ENCODE peak calls at places on chromosomes 7 and 10, in nine cellular contexts. H is Karpas-422; O is colonic mucosa; G is heart left ventricle; Q is adipocyte; M is mucosa of descending colon; W is right atrium auricular region; V is CD4-positive, CD25-positive, alpha-beta regulatory T cell; B is mammary epithelial cell. X is an unnamed sample. For H3K9me3, the result is how much of the 10 kb centered on the place peaks cover.

GRCh38 chr10:113221756-113222168 is 271.7 kb downstream of the TCF7L2 start:
- DNase-seq in V (no peak), W (no peak), Q (peak), H (no peak), M (no peak), O (no peak), B (no peak), G (no peak), X (no peak)

GRCh38 chr10:63555330-63555729 is 34.1 kb downstream of the REEP3 start:
- DNase-seq in G (no peak), O (no peak), M (no peak), H (no peak), Q (no peak), W (no peak), B (no peak), V (no peak), X (no peak)

GRCh38 chr10:70094287-70094686 is 38.3 kb downstream of the AIFM2 start:
- DNase-seq in O (no peak), Q (no peak), B (no peak), M (no peak), G (no peak), W (no peak), V (no peak), H (no peak), X (no peak)

GRCh38 chr7:134701272-134701671 is 54.6 kb downstream of the BPGM start:
- DNase-seq in W (no peak), M (no peak), B (no peak), V (no peak), G (no peak), O (no peak), Q (peak), H (peak), X (no peak)

GRCh38 chr10:97270523-97271154 is 21.8 kb downstream of the ARHGAP19 start:
- DNase-seq in Q (peak), G (no peak), O (no peak), H (no peak), V (no peak), B (peak), M (no peak), W (no peak), X (no peak)

GRCh38 chr10:797179-797578 is 107.7 kb upstream of the DIP2C start:
- DNase-seq in Q (no peak), M (no peak), W (no peak), V (no peak), O (no peak), H (no peak), G (no peak), B (no peak), X (no peak)

GRCh38 chr7:150740053-150740452 is 2.8 kb downstream of the GIMAP5 start:
- DNase-seq in O (no peak), V (no peak), G (no peak), Q (no peak), H (no peak), B (peak), M (no peak), W (no peak), X (no peak)

GRCh38 chr10:103273026-103273425 is 3.9 kb upstream of the INA start:
- DNase-seq in W (no peak), G (no peak), Q (peak), V (no peak), M (no peak), B (peak), H (no peak), O (no peak), X (no peak)

GRCh38 chr10:90856261-90856660 is 1.6 kb downstream of the HTR7 start:
- DNase-seq in O (no peak), M (no peak), B (peak), V (no peak), W (no peak), G (no peak), Q (no peak), H (no peak), X (no peak)

GRCh38 chr7:33933611-33934281 is 28.4 kb downstream of the BMPER start:
- DNase-seq in G (no peak), V (no peak), W (no peak), Q (peak), B (peak), O (no peak), M (no peak), H (no peak), X (no peak)

GRCh38 chr10:75388082-75388481 is 13.5 kb downstream of the ZNF503 start:
- DNase-seq in W (no peak), H (no peak), Q (no peak), V (no peak), M (no peak), O (no peak), B (no peak), G (no peak), X (no peak)

GRCh38 chr10:19096674-19097073 is 48.1 kb downstream of the MALRD1 start:
- DNase-seq in W (no peak), Q (no peak), O (no peak), B (no peak), G (no peak), M (no peak), V (no peak), H (no peak), X (no peak)

GRCh38 chr10:80453715-80454525 is at the start of gene TSPAN14:
- DNase-seq in M (peak), O (peak), G (peak), B (peak), W (peak), V (peak), H (peak), Q (peak), X (peak)

GRCh38 chr7:33539198-33539597 is 366.1 kb upstream of the BMPER start:
- DNase-seq in B (no peak), H (no peak), G (no peak), V (no peak), Q (no peak), O (no peak), M (no peak), W (no peak), X (no peak)

GRCh38 chr7:43454936-43455518 is 127.9 kb upstream of the STK17A start:
- DNase-seq in H (peak), G (no peak), V (no peak), O (no peak), M (no peak), W (no peak), Q (peak), B (peak), X (no peak)

GRCh38 chr7:106485031-106485551 is 175.9 kb downstream of the CCDC71L start:
- DNase-seq in W (no peak), H (no peak), G (no peak), B (peak), Q (peak), O (no peak), M (no peak), V (no peak), X (no peak)

GRCh38 chr10:16856567-16856966 is 39.3 kb upstream of the RSU1 start:
- DNase-seq in H (no peak), G (no peak), O (no peak), W (no peak), Q (peak), M (no peak), V (no peak), B (peak), X (no peak)

GRCh38 chr10:5526691-5527331 is 2.0 kb downstream of the CALML3 start:
- DNase-seq in H (no peak), B (no peak), V (no peak), O (no peak), G (peak), W (no peak), M (no peak), Q (no peak), X (peak)

GRCh38 chr7:28956608-28957063 is 1.5 kb downstream of the TRIL start:
- DNase-seq in B (peak), Q (peak), W (no peak), O (peak), H (no peak), V (no peak), M (peak), G (peak), X (peak)

GRCh38 chr7:88357295-88357694 is 50.6 kb upstream of the STEAP4 start:
- DNase-seq in O (peak), B (peak), G (no peak), V (no peak), W (no peak), Q (no peak), M (no peak), H (no peak), X (no peak)

GRCh38 chr10:20892011-20892585 is 5.0 kb downstream of the NEBL start:
- DNase-seq in W (no peak), V (no peak), Q (no peak), M (no peak), G (peak), B (no peak), O (no peak), H (no peak), X (no peak)

GRCh38 chr10:125607689-125608290 is 75.2 kb downstream of the TEX36 start:
- DNase-seq in Q (no peak), G (no peak), B (no peak), H (no peak), M (no peak), V (no peak), O (no peak), W (peak), X (no peak)

GRCh38 chr7:80835251-80835650 is 83.6 kb downstream of the SEMA3C start:
- DNase-seq in H (no peak), B (no peak), V (no peak), G (no peak), O (no peak), W (no peak), M (no peak), Q (no peak), X (no peak)

GRCh38 chr10:124271671-124272070 is 147.1 kb downstream of the OAT start:
- DNase-seq in V (no peak), W (no peak), Q (no peak), H (no peak), M (no peak), O (no peak), B (no peak), G (no peak), X (no peak)

GRCh38 chr7:51647931-51648351 is 331.3 kb upstream of the COBL start:
- DNase-seq in M (no peak), Q (peak), B (no peak), O (peak), V (no peak), W (peak), G (no peak), H (no peak), X (peak)

GRCh38 chr10:63103971-63104409 is 29.1 kb upstream of the NRBF2 start:
- DNase-seq in Q (no peak), G (no peak), H (no peak), O (no peak), W (no peak), B (no peak), M (no peak), V (no peak), X (no peak)

GRCh38 chr10:131184503-131184902 is 127.0 kb downstream of the TCERG1L start:
- DNase-seq in W (no peak), V (no peak), M (no peak), H (no peak), G (no peak), Q (no peak), B (no peak), O (no peak), X (peak)

GRCh38 chr7:46626261-46627037 is 705.4 kb upstream of the IGFBP3 start:
- DNase-seq in O (no peak), W (no peak), V (no peak), B (no peak), Q (no peak), H (no peak), M (no peak), G (no peak), X (no peak)

GRCh38 chr7:770786-771185 is 43.7 kb upstream of the PRKAR1B start:
- DNase-seq in O (no peak), W (no peak), M (no peak), H (no peak), B (no peak), G (no peak), V (no peak), Q (no peak), X (no peak)

GRCh38 chr7:108330237-108330636 is 126.0 kb downstream of the NRCAM start:
- DNase-seq in M (no peak), Q (no peak), W (no peak), B (no peak), H (no peak), V (no peak), G (no peak), O (no peak), X (no peak)

GRCh38 chr7:80659120-80660055 is 20.9 kb downstream of the CD36 start:
- DNase-seq in H (peak), B (peak), V (no peak), O (no peak), G (no peak), M (no peak), Q (peak), W (no peak), X (no peak)

GRCh38 chr10:22245567-22245966 is 27.8 kb upstream of the EBLN1 start:
- DNase-seq in O (no peak), V (no peak), Q (no peak), B (no peak), H (no peak), G (no peak), W (no peak), M (no peak), X (no peak)

GRCh38 chr7:22843681-22844309 is 21.1 kb upstream of the TOMM7 start:
- DNase-seq in M (no peak), W (no peak), Q (no peak), G (no peak), V (no peak), H (no peak), B (no peak), O (no peak), X (no peak)

GRCh38 chr7:51275532-51275931 is 41.1 kb downstream of the COBL start:
- DNase-seq in O (no peak), B (no peak), M (no peak), H (no peak), G (no peak), V (no peak), Q (no peak), W (no peak), X (no peak)

GRCh38 chr7:108580298-108580697 is 10.6 kb downstream of the DNAJB9 start:
- DNase-seq in G (no peak), O (no peak), V (no peak), Q (no peak), M (no peak), H (no peak), B (no peak), W (no peak), X (no peak)

GRCh38 chr10:12471135-12471534 is 121.8 kb downstream of the CAMK1D start:
- DNase-seq in H (no peak), W (no peak), Q (no peak), O (peak), G (no peak), B (no peak), M (no peak), V (no peak), X (no peak)

GRCh38 chr10:474946-475345 is 214.5 kb downstream of the DIP2C start:
- DNase-seq in H (no peak), O (no peak), G (no peak), V (no peak), Q (no peak), M (no peak), B (no peak), W (peak), X (no peak)

GRCh38 chr7:66110861-66111260 is 3.8 kb upstream of the CRCP start:
- DNase-seq in V (no peak), B (peak), Q (peak), M (no peak), H (no peak), O (no peak), G (no peak), W (no peak), X (no peak)

GRCh38 chr7:83413425-83413824 is 235.5 kb downstream of the SEMA3E start:
- DNase-seq in Q (peak), B (peak), V (no peak), M (no peak), H (no peak), G (no peak), W (no peak), O (no peak), X (no peak)

GRCh38 chr7:137591444-137591843 is 247.9 kb upstream of the PTN start:
- DNase-seq in V (no peak), B (peak), O (no peak), M (no peak), Q (peak), G (no peak), W (no peak), H (no peak), X (no peak)

DNA sequence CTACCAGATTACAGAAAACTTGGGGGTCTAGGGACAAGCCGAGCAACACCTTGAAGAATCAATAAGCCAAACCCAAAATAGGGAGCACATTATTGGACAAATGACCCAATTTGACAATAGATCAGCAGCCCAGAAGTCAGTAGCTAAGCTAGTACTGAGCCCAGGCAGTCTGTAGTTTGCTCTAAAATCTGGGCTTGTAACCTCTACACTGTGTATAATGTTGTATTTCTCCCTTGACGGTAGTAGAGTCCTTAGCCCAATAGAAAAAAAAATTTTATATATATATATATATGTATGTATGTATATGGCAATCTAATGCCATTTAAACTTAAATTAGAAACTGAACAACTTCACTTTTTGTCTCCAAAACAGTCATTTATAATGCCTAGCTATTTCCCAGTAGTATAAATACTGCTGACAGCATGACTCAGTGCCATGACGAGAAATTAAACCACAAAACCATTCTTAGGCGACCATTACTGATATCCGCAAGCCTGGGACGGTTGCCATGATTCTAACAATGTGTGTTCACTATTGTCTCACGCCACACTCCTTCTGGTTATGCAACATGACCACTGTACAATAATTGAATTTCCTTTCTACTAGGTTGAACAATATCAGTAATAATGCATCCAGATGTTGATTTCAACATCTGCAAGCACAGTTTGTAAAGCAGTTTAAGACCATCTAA is 110.5 kb downstream of the IPMK start:
- DNase-seq in O (no peak), V (no peak), Q (peak), G (no peak), H (no peak), M (no peak), B (peak), W (no peak), X (no peak)
- H3K9me3 ChIP-seq in O (under half), V (under half), Q (under half), G (under half), H (under half), M (under half), B (under half), W (under half), X (under half)

GRCh38 chr10:133324198-133324792 is 12.4 kb downstream of the CALY start:
- DNase-seq in M (peak), W (no peak), B (no peak), G (no peak), Q (peak), V (peak), H (peak), O (peak), X (peak)

GRCh38 chr10:133325761-133326463 is 10.8 kb downstream of the CALY start:
- DNase-seq in B (no peak), Q (peak), O (no peak), W (no peak), G (no peak), H (no peak), V (no peak), M (peak), X (no peak)

GRCh38 chr10:133326745-133327650 is 9.7 kb downstream of the CALY start:
- DNase-seq in G (no peak), O (no peak), V (no peak), H (no peak), B (no peak), Q (no peak), W (no peak), M (no peak), X (no peak)

GRCh38 chr10:133324857-133325260 is 11.8 kb downstream of the CALY start:
- DNase-seq in W (no peak), O (no peak), Q (no peak), H (no peak), G (no peak), B (no peak), V (no peak), M (no peak), X (no peak)

GRCh38 chr10:133325392-133325760 is 11.3 kb downstream of the CALY start:
- DNase-seq in B (no peak), M (peak), H (no peak), G (no peak), V (no peak), W (no peak), O (no peak), Q (peak), X (no peak)
- H3K4me3 ChIP-seq in B (peak), M (no peak), H (no peak), G (peak), V (no peak), W (peak), O (peak), Q (peak), X (peak)

GRCh38 chr7:122885583-122886356 is 490 bp downstream of the CADPS2 start:
- DNase-seq in B (peak), W (peak), M (peak), Q (peak), G (peak), O (peak), V (no peak), H (no peak), X (peak)

GRCh38 chr7:122887198-122887597 is 938 bp upstream of the CADPS2 start:
- DNase-seq in M (peak), W (peak), O (peak), V (no peak), Q (peak), B (peak), H (no peak), G (peak), X (peak)

GRCh38 chr7:122887848-122888247 is 1.6 kb upstream of the CADPS2 start:
- DNase-seq in H (no peak), O (no peak), M (no peak), B (no peak), V (no peak), W (no peak), Q (no peak), G (no peak), X (no peak)

GRCh38 chr7:122886357-122887081 is at the start of gene CADPS2:
- DNase-seq in Q (peak), M (peak), G (peak), W (peak), H (no peak), V (no peak), O (peak), B (peak), X (peak)

GRCh38 chr7:122889116-122889515 is 2.9 kb upstream of the CADPS2 start:
- DNase-seq in W (no peak), B (no peak), M (no peak), G (no peak), H (no peak), Q (no peak), V (no peak), O (no peak), X (no peak)
- H3K9me3 ChIP-seq in W (under half), B (under half), M (under half), G (under half), H (under half), Q (under half), V (under half), O (under half), X (under half)

GRCh38 chr10:30997536-30998252 is 34.0 kb downstream of the ZNF438 start:
- DNase-seq in H (no peak), M (no peak), G (no peak), O (no peak), B (no peak), Q (no peak), W (no peak), V (no peak), X (no peak)
- H3K4me3 ChIP-seq in H (no peak), M (no peak), G (peak), O (no peak), B (no peak), Q (peak), W (no peak), V (peak), X (no peak)

DNA sequence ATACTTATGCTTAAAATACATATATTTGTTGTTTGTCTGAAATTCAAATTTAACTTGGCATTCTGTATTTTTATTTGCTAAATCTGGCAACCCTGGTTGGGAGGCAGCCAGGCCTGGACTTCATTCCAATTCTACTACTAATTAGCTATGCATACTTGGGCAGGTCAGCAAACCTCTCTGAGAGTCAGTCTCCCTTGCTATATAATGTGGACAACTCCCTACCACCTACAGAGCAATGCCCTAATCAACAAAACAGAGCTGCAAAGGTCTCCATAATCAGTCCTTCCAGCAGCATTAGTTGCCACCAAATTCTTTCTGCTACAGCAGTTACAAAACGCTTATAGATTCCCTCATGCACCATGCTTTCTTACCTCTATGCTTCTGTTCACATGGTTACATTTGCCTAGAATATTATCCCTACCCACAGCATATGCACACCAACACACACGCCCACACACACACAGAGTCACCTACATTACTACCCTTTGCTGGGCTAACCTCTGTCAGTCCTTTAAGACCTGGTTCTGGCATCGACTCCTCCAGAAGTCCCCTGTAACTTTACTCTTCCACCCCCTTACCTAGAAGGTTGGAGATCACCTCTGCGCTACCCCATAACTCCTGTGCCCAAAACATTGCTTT is 188.7 kb downstream of the FGFR2 start:
- DNase-seq in V (no peak), O (no peak), G (no peak), H (no peak), Q (no peak), M (no peak), B (no peak), W (peak), X (no peak)
- H3K9me3 ChIP-seq in V (under half), O (under half), G (under half), H (under half), Q (under half), M (under half), B (under half), W (under half), X (under half)

X was measured in Peyer's patch.